ENCODE peak calls at places on chromosomes 11 and 22, in five cellular contexts. R is stimulated activated CD4-positive, alpha-beta T cell treated with anti-CD3 and anti-CD28 coated beads, Interleukin-1b, Interleukin-23, amount 100 ng/mL, for 24 hours; C is neural progenitor cell; T is smooth muscle cell of the brain vasculature; O is NCI-H460. Z is an unnamed sample.
A peak's percentile ranks its signal among the peaks of the same experiment; 100 is the strongest.

GRCh38 chr22:32847067-32847491 is 45.6 kb downstream of the TIMP3 start:
- DNase-seq in T (no peak), C (no peak), O (no peak), R (no peak), Z (no peak)

GRCh38 chr11:94196363-94196762 is 67.7 kb downstream of the PANX1 start:
- DNase-seq in R (no peak), O (no peak), T (no peak), C (no peak), Z (no peak)

GRCh38 chr11:28460348-28460747 is 352.2 kb downstream of the METTL15 start:
- DNase-seq in R (no peak), T (no peak), O (no peak), C (no peak), Z (no peak)

GRCh38 chr11:134667505-134667904 is 255.5 kb upstream of the B3GAT1 start:
- DNase-seq in T (no peak), O (no peak), R (no peak), C (no peak), Z (no peak)

GRCh38 chr11:8331767-8332166 is 68.1 kb upstream of the LMO1 start:
- DNase-seq in R (no peak), C (no peak), O (no peak), T (no peak), Z (no peak)

GRCh38 chr11:96101146-96101545 is 177.2 kb upstream of the MTMR2 start:
- DNase-seq in O (no peak), C (no peak), T (no peak), R (no peak), Z (no peak)

GRCh38 chr11:74696932-74697687 is 34.1 kb downstream of the CHRDL2 start:
- DNase-seq in C (peak; percentile 11), O (no peak), T (no peak), R (no peak), Z (no peak)

GRCh38 chr11:44625759-44626523 is 60.5 kb downstream of the CD82 start:
- DNase-seq in O (no peak), R (no peak), T (no peak), C (no peak), Z (no peak)

GRCh38 chr11:112999518-112999917 is 38.3 kb downstream of the NCAM1 start:
- DNase-seq in C (no peak), O (no peak), T (no peak), R (no peak), Z (no peak)

GRCh38 chr11:32244453-32244852 is 153.6 kb downstream of the RCN1 start:
- DNase-seq in O (no peak), C (no peak), T (no peak), R (no peak), Z (no peak)

GRCh38 chr11:78418584-78419211 is 1.1 kb upstream of the GAB2 start:
- DNase-seq in C (no peak), O (no peak), T (no peak), R (no peak), Z (no peak)

GRCh38 chr11:91243065-91243464 is 981.6 kb upstream of the FAT3 start:
- DNase-seq in O (no peak), T (no peak), R (no peak), C (no peak), Z (no peak)

GRCh38 chr11:71474141-71474770 is 21.3 kb downstream of the NADSYN1 start:
- DNase-seq in C (no peak), T (no peak), R (no peak), O (no peak), Z (no peak)

GRCh38 chr11:35344990-35345655 is 74.2 kb downstream of the SLC1A2 start:
- DNase-seq in T (no peak), O (no peak), C (no peak), R (no peak), Z (no peak)

Z was measured in activated naive CD8-positive, alpha-beta T cell treated with anti-CD3 and anti-CD28 coated beads, Interleukin-2, amount 50 U/mL, for 16 hours.